ENCODE peak calls at places on chromosome 12, in ten cellular contexts. One of them, this sample, is unnamed.

GRCh38 chr12:57085999-57086950 is 2.6 kb upstream of the NAB2 start:
- DNase-seq in activated T-cell treated with anti-CD3 and anti-CD28 coated beads, Interleukin-2, amount 50 U/mL, for 24 hours: peak; percentile 71
- DNase-seq in NCI-H2029 treated with DMSO at 0.1 percent for 48 hours: no peak
- DNase-seq in lower leg skin: peak; percentile 94
- DNase-seq in HCEC 1CT: peak; percentile 84
- DNase-seq in HuH-7.5: no peak
- DNase-seq in AG04450: no peak
- DNase-seq in activated B cell treated with CpG ODN at 0.5 μM for 24 hours: no peak
- DNase-seq in effector memory CD8-positive, alpha-beta T cell: no peak
- DNase-seq in gastrocnemius medialis: peak; percentile 47
- DNase-seq in this sample: peak; percentile 40

GRCh38 chr12:58419905-58420304 is 478.5 kb downstream of the ATP23 start:
- DNase-seq in activated T-cell treated with anti-CD3 and anti-CD28 coated beads, Interleukin-2, amount 50 U/mL, for 24 hours: no peak
- DNase-seq in NCI-H2029 treated with DMSO at 0.1 percent for 48 hours: no peak
- DNase-seq in lower leg skin: no peak
- DNase-seq in HCEC 1CT: no peak
- DNase-seq in HuH-7.5: no peak
- DNase-seq in AG04450: no peak
- DNase-seq in activated B cell treated with CpG ODN at 0.5 μM for 24 hours: no peak
- DNase-seq in effector memory CD8-positive, alpha-beta T cell: no peak
- DNase-seq in gastrocnemius medialis: no peak
- DNase-seq in this sample: no peak

GRCh38 chr12:91833780-91834359 is 311.8 kb downstream of the BTG1 start:
- DNase-seq in activated T-cell treated with anti-CD3 and anti-CD28 coated beads, Interleukin-2, amount 50 U/mL, for 24 hours: no peak
- DNase-seq in NCI-H2029 treated with DMSO at 0.1 percent for 48 hours: no peak
- DNase-seq in lower leg skin: no peak
- DNase-seq in HCEC 1CT: no peak
- DNase-seq in HuH-7.5: no peak
- DNase-seq in AG04450: no peak
- DNase-seq in activated B cell treated with CpG ODN at 0.5 μM for 24 hours: no peak
- DNase-seq in effector memory CD8-positive, alpha-beta T cell: no peak
- DNase-seq in gastrocnemius medialis: no peak
- DNase-seq in this sample: no peak

GRCh38 chr12:124906606-124907261 is 7.7 kb downstream of the UBC start:
- DNase-seq in activated T-cell treated with anti-CD3 and anti-CD28 coated beads, Interleukin-2, amount 50 U/mL, for 24 hours: peak; percentile 77
- DNase-seq in NCI-H2029 treated with DMSO at 0.1 percent for 48 hours: no peak
- DNase-seq in lower leg skin: peak; percentile 96
- DNase-seq in HCEC 1CT: peak; percentile 82
- DNase-seq in HuH-7.5: no peak
- DNase-seq in AG04450: peak; percentile 76
- DNase-seq in activated B cell treated with CpG ODN at 0.5 μM for 24 hours: peak; percentile 44
- DNase-seq in effector memory CD8-positive, alpha-beta T cell: peak; percentile 93
- DNase-seq in gastrocnemius medialis: peak; percentile 88
- DNase-seq in this sample: peak; percentile 78

GRCh38 chr12:77179515-77179914 is 114.1 kb upstream of the E2F7 start:
- DNase-seq in activated T-cell treated with anti-CD3 and anti-CD28 coated beads, Interleukin-2, amount 50 U/mL, for 24 hours: no peak
- DNase-seq in NCI-H2029 treated with DMSO at 0.1 percent for 48 hours: no peak
- DNase-seq in lower leg skin: no peak
- DNase-seq in HCEC 1CT: no peak
- DNase-seq in HuH-7.5: no peak
- DNase-seq in AG04450: no peak
- DNase-seq in activated B cell treated with CpG ODN at 0.5 μM for 24 hours: no peak
- DNase-seq in effector memory CD8-positive, alpha-beta T cell: no peak
- DNase-seq in gastrocnemius medialis: no peak
- DNase-seq in this sample: no peak

GRCh38 chr12:1494856-1495255 is 99.5 kb downstream of the FBXL14 start:
- DNase-seq in activated T-cell treated with anti-CD3 and anti-CD28 coated beads, Interleukin-2, amount 50 U/mL, for 24 hours: no peak
- DNase-seq in NCI-H2029 treated with DMSO at 0.1 percent for 48 hours: no peak
- DNase-seq in lower leg skin: peak; percentile 69
- DNase-seq in HCEC 1CT: no peak
- DNase-seq in HuH-7.5: no peak
- DNase-seq in AG04450: no peak
- DNase-seq in activated B cell treated with CpG ODN at 0.5 μM for 24 hours: no peak
- DNase-seq in effector memory CD8-positive, alpha-beta T cell: no peak
- DNase-seq in gastrocnemius medialis: no peak
- DNase-seq in this sample: no peak

GRCh38 chr12:49049566-49050224 is 10.9 kb downstream of the KMT2D start:
- DNase-seq in activated T-cell treated with anti-CD3 and anti-CD28 coated beads, Interleukin-2, amount 50 U/mL, for 24 hours: no peak
- DNase-seq in NCI-H2029 treated with DMSO at 0.1 percent for 48 hours: no peak
- DNase-seq in lower leg skin: no peak
- DNase-seq in HCEC 1CT: peak; percentile 57
- DNase-seq in HuH-7.5: no peak
- DNase-seq in AG04450: peak; percentile 16
- DNase-seq in activated B cell treated with CpG ODN at 0.5 μM for 24 hours: no peak
- DNase-seq in effector memory CD8-positive, alpha-beta T cell: no peak
- DNase-seq in gastrocnemius medialis: no peak
- DNase-seq in this sample: no peak

GRCh38 chr12:18502422-18502821 is 235.4 kb downstream of the PLCZ1 start:
- DNase-seq in activated T-cell treated with anti-CD3 and anti-CD28 coated beads, Interleukin-2, amount 50 U/mL, for 24 hours: no peak
- DNase-seq in NCI-H2029 treated with DMSO at 0.1 percent for 48 hours: no peak
- DNase-seq in lower leg skin: no peak
- DNase-seq in HCEC 1CT: no peak
- DNase-seq in HuH-7.5: peak; percentile 47
- DNase-seq in AG04450: no peak
- DNase-seq in activated B cell treated with CpG ODN at 0.5 μM for 24 hours: no peak
- DNase-seq in effector memory CD8-positive, alpha-beta T cell: no peak
- DNase-seq in gastrocnemius medialis: no peak
- DNase-seq in this sample: no peak

GRCh38 chr12:65673732-65674131 is 150.6 kb upstream of the HMGA2 start:
- DNase-seq in activated T-cell treated with anti-CD3 and anti-CD28 coated beads, Interleukin-2, amount 50 U/mL, for 24 hours: no peak
- DNase-seq in NCI-H2029 treated with DMSO at 0.1 percent for 48 hours: no peak
- DNase-seq in lower leg skin: no peak
- DNase-seq in HCEC 1CT: peak; percentile 72
- DNase-seq in HuH-7.5: no peak
- DNase-seq in AG04450: no peak
- DNase-seq in activated B cell treated with CpG ODN at 0.5 μM for 24 hours: no peak
- DNase-seq in effector memory CD8-positive, alpha-beta T cell: no peak
- DNase-seq in gastrocnemius medialis: no peak
- DNase-seq in this sample: no peak

GRCh38 chr12:130947028-130947427 is 6.7 kb upstream of the ADGRD1 start:
- DNase-seq in activated T-cell treated with anti-CD3 and anti-CD28 coated beads, Interleukin-2, amount 50 U/mL, for 24 hours: no peak
- DNase-seq in NCI-H2029 treated with DMSO at 0.1 percent for 48 hours: no peak
- DNase-seq in lower leg skin: no peak
- DNase-seq in HCEC 1CT: no peak
- DNase-seq in HuH-7.5: no peak
- DNase-seq in AG04450: no peak
- DNase-seq in activated B cell treated with CpG ODN at 0.5 μM for 24 hours: no peak
- DNase-seq in effector memory CD8-positive, alpha-beta T cell: no peak
- DNase-seq in gastrocnemius medialis: no peak
- DNase-seq in this sample: no peak

GRCh38 chr12:18595406-18595805 is 142.4 kb downstream of the PLCZ1 start:
- DNase-seq in activated T-cell treated with anti-CD3 and anti-CD28 coated beads, Interleukin-2, amount 50 U/mL, for 24 hours: no peak
- DNase-seq in NCI-H2029 treated with DMSO at 0.1 percent for 48 hours: no peak
- DNase-seq in lower leg skin: no peak
- DNase-seq in HCEC 1CT: no peak
- DNase-seq in HuH-7.5: no peak
- DNase-seq in AG04450: no peak
- DNase-seq in activated B cell treated with CpG ODN at 0.5 μM for 24 hours: no peak
- DNase-seq in effector memory CD8-positive, alpha-beta T cell: no peak
- DNase-seq in gastrocnemius medialis: no peak
- DNase-seq in this sample: no peak

GRCh38 chr12:6084261-6084968 is 40.1 kb downstream of the VWF start:
- DNase-seq in activated T-cell treated with anti-CD3 and anti-CD28 coated beads, Interleukin-2, amount 50 U/mL, for 24 hours: no peak
- DNase-seq in NCI-H2029 treated with DMSO at 0.1 percent for 48 hours: no peak
- DNase-seq in lower leg skin: peak; percentile 78
- DNase-seq in HCEC 1CT: peak; percentile 16
- DNase-seq in HuH-7.5: no peak
- DNase-seq in AG04450: no peak
- DNase-seq in activated B cell treated with CpG ODN at 0.5 μM for 24 hours: no peak
- DNase-seq in effector memory CD8-positive, alpha-beta T cell: no peak
- DNase-seq in gastrocnemius medialis: no peak
- DNase-seq in this sample: no peak

GRCh38 chr12:16348435-16349131 is 1.1 kb downstream of the MGST1 start:
- DNase-seq in activated T-cell treated with anti-CD3 and anti-CD28 coated beads, Interleukin-2, amount 50 U/mL, for 24 hours: no peak
- DNase-seq in NCI-H2029 treated with DMSO at 0.1 percent for 48 hours: no peak
- DNase-seq in lower leg skin: no peak
- DNase-seq in HCEC 1CT: peak; percentile 18
- DNase-seq in HuH-7.5: no peak
- DNase-seq in AG04450: no peak
- DNase-seq in activated B cell treated with CpG ODN at 0.5 μM for 24 hours: no peak
- DNase-seq in effector memory CD8-positive, alpha-beta T cell: no peak
- DNase-seq in gastrocnemius medialis: no peak
- DNase-seq in this sample: no peak

GRCh38 chr12:94149781-94150482 is 1.6 kb downstream of the PLXNC1 start:
- DNase-seq in activated T-cell treated with anti-CD3 and anti-CD28 coated beads, Interleukin-2, amount 50 U/mL, for 24 hours: peak; percentile 69
- DNase-seq in NCI-H2029 treated with DMSO at 0.1 percent for 48 hours: no peak
- DNase-seq in lower leg skin: peak; percentile 86
- DNase-seq in HCEC 1CT: peak; percentile 6
- DNase-seq in HuH-7.5: peak; percentile 64
- DNase-seq in AG04450: no peak
- DNase-seq in activated B cell treated with CpG ODN at 0.5 μM for 24 hours: peak; percentile 40
- DNase-seq in effector memory CD8-positive, alpha-beta T cell: no peak
- DNase-seq in gastrocnemius medialis: no peak
- DNase-seq in this sample: peak; percentile 68

GRCh38 chr12:109770104-109770860 is 56.7 kb downstream of the FAM222A start:
- DNase-seq in activated T-cell treated with anti-CD3 and anti-CD28 coated beads, Interleukin-2, amount 50 U/mL, for 24 hours: peak; percentile 11
- DNase-seq in NCI-H2029 treated with DMSO at 0.1 percent for 48 hours: no peak
- DNase-seq in lower leg skin: peak; percentile 43
- DNase-seq in HCEC 1CT: no peak
- DNase-seq in HuH-7.5: no peak
- DNase-seq in AG04450: no peak
- DNase-seq in activated B cell treated with CpG ODN at 0.5 μM for 24 hours: peak; percentile 4
- DNase-seq in effector memory CD8-positive, alpha-beta T cell: no peak
- DNase-seq in gastrocnemius medialis: no peak
- DNase-seq in this sample: no peak

GRCh38 chr12:113056631-113057488 is at the start of gene DTX1:
- DNase-seq in activated T-cell treated with anti-CD3 and anti-CD28 coated beads, Interleukin-2, amount 50 U/mL, for 24 hours: peak; percentile 67
- DNase-seq in NCI-H2029 treated with DMSO at 0.1 percent for 48 hours: no peak
- DNase-seq in lower leg skin: no peak
- DNase-seq in HCEC 1CT: no peak
- DNase-seq in HuH-7.5: no peak
- DNase-seq in AG04450: no peak
- DNase-seq in activated B cell treated with CpG ODN at 0.5 μM for 24 hours: no peak
- DNase-seq in effector memory CD8-positive, alpha-beta T cell: peak; percentile 36
- DNase-seq in gastrocnemius medialis: no peak
- DNase-seq in this sample: peak; percentile 63

GRCh38 chr12:123384994-123385376 is 1.1 kb downstream of the KMT5A start:
- DNase-seq in activated T-cell treated with anti-CD3 and anti-CD28 coated beads, Interleukin-2, amount 50 U/mL, for 24 hours: no peak
- DNase-seq in NCI-H2029 treated with DMSO at 0.1 percent for 48 hours: no peak
- DNase-seq in lower leg skin: no peak
- DNase-seq in HCEC 1CT: peak; percentile 80
- DNase-seq in HuH-7.5: no peak
- DNase-seq in AG04450: no peak
- DNase-seq in activated B cell treated with CpG ODN at 0.5 μM for 24 hours: no peak
- DNase-seq in effector memory CD8-positive, alpha-beta T cell: no peak
- DNase-seq in gastrocnemius medialis: no peak
- DNase-seq in this sample: no peak

GRCh38 chr12:3291939-3292338 is 199.1 kb upstream of the PRMT8 start:
- DNase-seq in activated T-cell treated with anti-CD3 and anti-CD28 coated beads, Interleukin-2, amount 50 U/mL, for 24 hours: no peak
- DNase-seq in NCI-H2029 treated with DMSO at 0.1 percent for 48 hours: no peak
- DNase-seq in lower leg skin: no peak
- DNase-seq in HCEC 1CT: no peak
- DNase-seq in HuH-7.5: no peak
- DNase-seq in AG04450: no peak
- DNase-seq in activated B cell treated with CpG ODN at 0.5 μM for 24 hours: no peak
- DNase-seq in effector memory CD8-positive, alpha-beta T cell: no peak
- DNase-seq in gastrocnemius medialis: no peak
- DNase-seq in this sample: no peak

This sample was measured in GM20000.